ENCODE peak calls at places on chromosomes 6 and 20, in four cellular contexts. F is Peyer's patch, Q is breast epithelium, W is uterus. P is an unnamed sample.

GRCh38 chr6:125983246-125983945 is 2.9 kb upstream of the TRMT11 start:
- DNase-seq in W (no peak), Q (no peak), F (no peak), P (no peak)

GRCh38 chr6:2999005-2999620 is 581 bp upstream of the NQO2 start:
- DNase-seq in Q (no peak), W (no peak), F (peak; percentile 85), P (no peak)

GRCh38 chr6:47897233-47897632 is 115.4 kb downstream of the OPN5 start:
- DNase-seq in F (no peak), W (no peak), Q (no peak), P (no peak)

GRCh38 chr6:12336121-12336971 is 46.2 kb downstream of the EDN1 start:
- DNase-seq in Q (no peak), W (no peak), F (no peak), P (no peak)

GRCh38 chr20:44069203-44069931 is 117.6 kb downstream of the JPH2 start:
- DNase-seq in F (no peak), Q (no peak), W (no peak), P (peak; percentile 77)

GRCh38 chr20:42873259-42873658 is 316.4 kb downstream of the PTPRT start:
- DNase-seq in F (no peak), Q (no peak), W (no peak), P (no peak)

GRCh38 chr6:146892613-146893401 is 294.0 kb downstream of the ADGB start:
- DNase-seq in Q (no peak), W (no peak), F (no peak), P (no peak)

GRCh38 chr6:130959938-130960337 is 103.1 kb downstream of the EPB41L2 start:
- DNase-seq in F (no peak), W (no peak), Q (no peak), P (no peak)

GRCh38 chr6:16493802-16494201 is 255.4 kb downstream of the GMPR start:
- DNase-seq in W (no peak), F (no peak), Q (no peak), P (no peak)

GRCh38 chr6:166939276-166939816 is 17.0 kb downstream of the RNASET2 start:
- DNase-seq in Q (no peak), W (no peak), F (no peak), P (no peak)

GRCh38 chr6:13453771-13454251 is 33.6 kb downstream of the GFOD1 start:
- DNase-seq in W (no peak), Q (no peak), F (no peak), P (no peak)

GRCh38 chr6:157235600-157236039 is 87.7 kb downstream of the TMEM242 start:
- DNase-seq in W (peak; percentile 73), F (peak; percentile 74), Q (no peak), P (peak; percentile 93)

GRCh38 chr6:137834508-137834907 is 32.6 kb upstream of the TNFAIP3 start:
- DNase-seq in F (no peak), W (no peak), Q (no peak), P (no peak)

GRCh38 chr6:145148392-145149175 is 586.7 kb downstream of the EPM2A start:
- DNase-seq in F (no peak), Q (peak; percentile 61), W (no peak), P (no peak)

GRCh38 chr6:119742188-119742803 is 392.7 kb upstream of the MAN1A1 start:
- DNase-seq in Q (no peak), W (no peak), F (peak; percentile 74), P (peak; percentile 33)

GRCh38 chr6:154156135-154156948 is 117.3 kb downstream of the OPRM1 start:
- DNase-seq in W (peak; percentile 15), F (peak; percentile 50), Q (peak; percentile 58), P (no peak)

GRCh38 chr20:52167232-52167840 is 24.2 kb downstream of the ZFP64 start:
- DNase-seq in F (no peak), W (no peak), Q (no peak), P (no peak)

GRCh38 chr6:52724041-52724405 is 39.3 kb downstream of the GSTA2 start:
- DNase-seq in F (no peak), Q (no peak), W (no peak), P (no peak)

GRCh38 chr20:10924628-10925266 is 250.9 kb upstream of the JAG1 start:
- DNase-seq in W (peak; percentile 34), Q (no peak), F (no peak), P (no peak)

GRCh38 chr6:75855047-75855446 is 106.0 kb downstream of the MYO6 start:
- DNase-seq in F (no peak), W (no peak), Q (no peak), P (no peak)

GRCh38 chr6:116533233-116533957 is 12.1 kb downstream of the TRAPPC3L start:
- DNase-seq in F (no peak), W (no peak), Q (no peak), P (no peak)

GRCh38 chr20:24984963-24985640 is 7.4 kb downstream of the APMAP start:
- DNase-seq in Q (no peak), W (no peak), F (no peak), P (no peak)

GRCh38 chr20:43955244-43956191 is 40.9 kb downstream of the TOX2 start:
- DNase-seq in F (peak; percentile 45), Q (no peak), W (no peak), P (no peak)

GRCh38 chr6:2917065-2917464 is 14.0 kb upstream of the SERPINB9 start:
- DNase-seq in W (no peak), F (no peak), Q (no peak), P (no peak)

GRCh38 chr6:20830576-20830975 is 296.3 kb downstream of the CDKAL1 start:
- DNase-seq in W (no peak), Q (no peak), F (no peak), P (no peak)

GRCh38 chr20:48405909-48406308 is 421.9 kb downstream of the PREX1 start:
- DNase-seq in Q (no peak), W (no peak), F (no peak), P (no peak)

GRCh38 chr20:63402178-63402859 is 41.2 kb upstream of the CHRNA4 start:
- DNase-seq in F (no peak), Q (no peak), W (no peak), P (no peak)

GRCh38 chr20:10626896-10627295 is 46.9 kb downstream of the JAG1 start:
- DNase-seq in W (no peak), F (no peak), Q (no peak), P (no peak)

GRCh38 chr6:14865609-14866100 is 380.2 kb upstream of the JARID2 start:
- DNase-seq in Q (no peak), W (no peak), F (no peak), P (no peak)

GRCh38 chr6:37936150-37936549 is 116.6 kb downstream of the ZFAND3 start:
- DNase-seq in W (no peak), F (no peak), Q (no peak), P (no peak)

GRCh38 chr6:112663705-112664104 is 316.6 kb downstream of the RFPL4B start:
- DNase-seq in F (no peak), Q (no peak), W (no peak), P (no peak)

GRCh38 chr6:28742668-28743270 is 181.0 kb downstream of the TRIM27 start:
- DNase-seq in Q (no peak), F (no peak), W (no peak), P (no peak)

GRCh38 chr6:145836767-145837166 is 22.2 kb upstream of the FBXO30 start:
- DNase-seq in Q (no peak), W (no peak), F (no peak), P (no peak)

GRCh38 chr6:168735268-168735949 is 294.4 kb downstream of the SMOC2 start:
- DNase-seq in W (no peak), F (no peak), Q (no peak), P (no peak)

GRCh38 chr6:32290886-32291450 is 67.1 kb upstream of the NOTCH4 start:
- DNase-seq in F (no peak), W (no peak), Q (no peak), P (no peak)

GRCh38 chr6:158559895-158560786 is at the start of gene TMEM181:
- DNase-seq in W (peak; percentile 70), Q (peak; percentile 78), F (peak; percentile 93), P (peak; percentile 76)
- TF ChIP-seq POLR2A in W (peak; percentile 31), Q (no peak), F (peak; percentile 86), P (no peak)

DNA sequence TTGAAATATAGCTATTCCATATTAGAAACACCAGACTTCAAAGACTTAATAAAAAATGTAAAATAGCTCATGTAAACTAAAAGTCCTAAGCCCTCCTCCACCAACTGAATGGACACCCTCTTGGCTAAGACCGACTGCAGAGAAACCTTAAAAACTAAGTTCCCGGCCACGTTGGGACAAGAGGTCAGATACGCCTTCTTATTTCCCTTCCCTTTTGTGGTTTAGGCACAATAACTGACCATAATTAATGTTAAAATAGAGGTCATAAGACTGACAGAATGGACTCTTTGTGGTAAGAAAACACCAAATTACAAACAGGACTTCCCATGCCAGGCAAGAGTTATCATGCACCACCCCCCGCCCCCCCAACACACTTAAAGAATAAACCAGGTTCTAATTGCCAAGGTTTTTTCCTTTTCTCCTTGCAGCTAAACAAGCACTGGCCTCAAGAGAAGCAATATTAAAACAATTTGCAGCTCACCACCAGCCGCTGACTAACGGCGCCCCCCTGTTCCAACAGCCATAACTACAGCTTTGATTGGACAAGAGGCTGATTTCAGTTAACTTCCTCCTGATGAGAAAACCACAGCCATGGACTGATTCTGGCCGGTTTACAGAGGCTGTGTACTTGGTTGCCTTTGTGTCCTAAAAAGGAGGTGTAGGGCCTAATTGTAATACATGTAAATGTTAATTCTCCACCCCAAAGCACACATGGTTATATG is 10.7 kb upstream of the LAMP5 start:
- DNase-seq in Q (no peak), W (no peak), F (no peak), P (no peak)
- TF ChIP-seq CTCF in Q (no peak), W (no peak), F (no peak), P (no peak)

GRCh38 chr6:10951675-10952282 is 64.9 kb downstream of the SYCP2L start:
- DNase-seq in W (no peak), F (no peak), Q (no peak), P (no peak)
- TF ChIP-seq POLR2A in W (no peak), F (no peak), Q (no peak), P (no peak)

GRCh38 chr20:62133051-62133845 is 9.9 kb downstream of the PSMA7 start:
- DNase-seq in F (no peak), W (no peak), Q (no peak), P (peak; percentile 90)

GRCh38 chr20:62134735-62135231 is 8.4 kb downstream of the PSMA7 start:
- DNase-seq in Q (no peak), W (peak; percentile 43), F (no peak), P (no peak)

GRCh38 chr20:62135573-62136266 is 7.5 kb downstream of the PSMA7 start:
- DNase-seq in Q (no peak), W (no peak), F (no peak), P (no peak)

GRCh38 chr20:62132421-62132820 is 10.1 kb downstream of the LSM14B start:
- DNase-seq in F (no peak), W (no peak), Q (no peak), P (no peak)

GRCh38 chr20:62133864-62134263 is 9.3 kb downstream of the PSMA7 start:
- DNase-seq in Q (no peak), W (no peak), F (no peak), P (no peak)
- TF ChIP-seq CTCF in Q (no peak), W (no peak), F (no peak), P (no peak)

P was measured in lower leg skin.